ENCODE peak calls at places on chromosomes 12 and 14, in six cellular contexts. T, P, K, S, Z and L are unnamed samples.

GRCh38 chr14:61476737-61477410 is 155.5 kb downstream of the PRKCH start:
- DNase-seq in T (no peak), P (peak; percentile 99), K (no peak), S (peak; percentile 98), Z (no peak), L (no peak)

GRCh38 chr12:50132505-50133135 is 20.6 kb downstream of the COX14 start:
- DNase-seq in T (no peak), P (peak; percentile 61), K (no peak), S (peak; percentile 43), Z (no peak), L (peak; percentile 54)

GRCh38 chr12:27277846-27278260 is 33.8 kb downstream of the STK38L start:
- DNase-seq in T (no peak), P (peak; percentile 97), K (no peak), S (peak; percentile 94), Z (no peak), L (peak; percentile 73)

GRCh38 chr12:29754235-29755189 is 29.2 kb downstream of the TMTC1 start:
- DNase-seq in T (no peak), P (no peak), K (no peak), S (no peak), Z (no peak), L (peak; percentile 76)

GRCh38 chr12:105522166-105522825 is 191.8 kb downstream of the C12orf75 start:
- DNase-seq in T (no peak), P (peak; percentile 31), K (no peak), S (peak; percentile 29), Z (no peak), L (no peak)

GRCh38 chr14:78566017-78566858 is 396.1 kb downstream of the NRXN3 start:
- DNase-seq in T (peak; percentile 88), P (peak; percentile 46), K (peak; percentile 64), S (peak; percentile 60), Z (peak; percentile 80), L (peak; percentile 90)

GRCh38 chr12:41234672-41235071 is 46.6 kb downstream of the PDZRN4 start:
- DNase-seq in T (no peak), P (no peak), K (no peak), S (no peak), Z (no peak), L (no peak)

GRCh38 chr12:52522346-52523011 is 2.3 kb upstream of the KRT5 start:
- DNase-seq in T (peak; percentile 23), P (no peak), K (no peak), S (no peak), Z (no peak), L (no peak)

GRCh38 chr12:106255952-106256351 is 8.1 kb upstream of the CKAP4 start:
- DNase-seq in T (no peak), P (no peak), K (no peak), S (no peak), Z (no peak), L (peak; percentile 40)

GRCh38 chr12:89863332-89863938 is 154.8 kb upstream of the ATP2B1 start:
- DNase-seq in T (no peak), P (no peak), K (no peak), S (no peak), Z (no peak), L (no peak)

GRCh38 chr12:132700212-132700913 is 10.3 kb upstream of the PGAM5 start:
- DNase-seq in T (no peak), P (peak; percentile 35), K (no peak), S (peak; percentile 50), Z (no peak), L (no peak)

GRCh38 chr12:85036241-85036707 is at the start of the genes LRRIQ1 and TSPAN19:
- DNase-seq in T (peak; percentile 95), P (peak; percentile 79), K (peak; percentile 70), S (peak; percentile 88), Z (peak; percentile 95), L (peak; percentile 98)

GRCh38 chr12:3317841-3318501 is 173.0 kb upstream of the PRMT8 start:
- DNase-seq in T (no peak), P (no peak), K (no peak), S (no peak), Z (no peak), L (no peak)

GRCh38 chr14:95524706-95525512 is 8.5 kb upstream of the SYNE3 start:
- DNase-seq in T (no peak), P (peak; percentile 71), K (no peak), S (peak; percentile 50), Z (no peak), L (peak; percentile 64)

GRCh38 chr14:91295276-91295845 is 50.9 kb upstream of the GPR68 start:
- DNase-seq in T (no peak), P (no peak), K (no peak), S (no peak), Z (no peak), L (no peak)

GRCh38 chr14:35558680-35559079 is 24.7 kb downstream of the INSM2 start:
- DNase-seq in T (no peak), P (no peak), K (no peak), S (no peak), Z (peak; percentile 61), L (no peak)

DNA sequence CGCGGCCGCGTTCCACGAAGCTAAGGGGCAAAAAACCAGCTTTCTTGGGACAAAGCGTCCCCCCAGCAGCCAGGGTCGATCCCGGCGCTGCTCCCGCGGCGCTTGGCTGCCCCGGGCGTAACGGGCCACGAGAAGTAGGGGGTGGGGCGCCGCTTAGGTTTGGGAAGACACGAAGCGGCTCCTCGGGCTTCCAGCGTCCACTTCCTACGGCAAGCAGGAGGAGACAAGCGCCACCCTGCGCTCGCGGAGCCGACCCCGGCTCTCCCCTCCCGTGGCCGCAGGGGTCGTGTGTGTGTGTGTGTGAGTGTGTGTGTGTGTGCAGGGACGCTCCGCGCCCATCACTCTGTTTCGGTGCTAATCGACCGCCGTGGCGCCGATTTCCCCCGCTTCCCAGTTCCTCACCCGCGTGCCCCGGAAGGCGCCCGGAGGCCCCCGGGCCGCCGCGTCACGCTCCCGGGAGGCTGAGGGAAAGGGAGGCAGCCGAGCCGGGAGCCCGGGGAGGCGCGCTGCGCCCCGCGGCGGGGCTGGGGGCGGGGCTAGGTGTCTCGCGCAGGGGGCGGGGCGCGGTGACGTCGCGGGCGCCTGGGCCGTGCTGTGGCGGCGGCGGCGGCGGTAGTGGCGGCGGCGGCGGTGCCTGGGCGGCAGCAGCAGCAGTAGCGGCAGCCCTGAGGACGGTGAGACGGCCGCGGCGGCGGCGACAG is at the start of gene ERC1:
- DNase-seq in T (peak; percentile 88), P (peak; percentile 87), K (no peak), S (peak; percentile 92), Z (peak; percentile 85), L (peak; percentile 92)
- H2AK5ac ChIP-seq in T (no peak within 1 kb of the TSS), P (peak within 1 kb of the TSS; percentile 88), K (no peak within 1 kb of the TSS), S (no peak within 1 kb of the TSS), Z (peak within 1 kb of the TSS; percentile 90), L (no peak within 1 kb of the TSS)

GRCh38 chr12:55396326-55396725 is 4.0 kb upstream of the OR6C65 start:
- DNase-seq in T (no peak), P (no peak), K (no peak), S (no peak), Z (no peak), L (no peak)

DNA sequence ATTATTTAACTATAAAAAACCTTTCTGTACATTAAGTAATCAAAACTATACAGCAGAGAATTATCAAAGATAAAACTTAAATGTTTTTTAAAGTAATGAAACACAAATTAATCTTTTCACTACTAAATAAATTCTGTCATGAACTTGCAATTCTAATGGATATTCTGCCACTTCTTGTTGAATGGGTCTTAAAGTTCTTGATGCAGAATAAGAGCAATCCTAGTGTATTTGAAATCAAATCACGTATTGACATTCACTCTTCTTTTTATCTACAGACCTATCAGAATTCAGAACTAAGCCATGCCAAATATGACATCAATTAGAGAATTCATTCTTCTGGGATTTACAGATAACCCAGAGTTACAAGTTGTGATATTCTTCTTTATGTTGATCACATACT is at the start of gene OR6C65:
- DNase-seq in T (no peak), P (no peak), K (no peak), S (no peak), Z (no peak), L (no peak)
- H2AK5ac ChIP-seq in T (no peak within 1 kb of the TSS), P (no peak within 1 kb of the TSS), K (no peak within 1 kb of the TSS), S (no peak within 1 kb of the TSS), Z (no peak within 1 kb of the TSS), L (no peak within 1 kb of the TSS)

GRCh38 chr14:104722938-104723650 is 935 bp upstream of the ADSS1 start:
- DNase-seq in T (peak; percentile 55), P (no peak), K (no peak), S (no peak), Z (no peak), L (peak; percentile 56)

GRCh38 chr14:104724981-104725771 is 1.1 kb downstream of the ADSS1 start:
- DNase-seq in T (peak; percentile 82), P (no peak), K (no peak), S (peak; percentile 56), Z (no peak), L (peak; percentile 88)

GRCh38 chr14:104723651-104724406 is at the start of gene ADSS1:
- DNase-seq in T (peak; percentile 69), P (no peak), K (no peak), S (peak; percentile 67), Z (peak; percentile 65), L (peak; percentile 57)

GRCh38 chr14:104725772-104726548 is 1.9 kb downstream of the ADSS1 start:
- DNase-seq in T (no peak), P (no peak), K (no peak), S (no peak), Z (no peak), L (no peak)

DNA sequence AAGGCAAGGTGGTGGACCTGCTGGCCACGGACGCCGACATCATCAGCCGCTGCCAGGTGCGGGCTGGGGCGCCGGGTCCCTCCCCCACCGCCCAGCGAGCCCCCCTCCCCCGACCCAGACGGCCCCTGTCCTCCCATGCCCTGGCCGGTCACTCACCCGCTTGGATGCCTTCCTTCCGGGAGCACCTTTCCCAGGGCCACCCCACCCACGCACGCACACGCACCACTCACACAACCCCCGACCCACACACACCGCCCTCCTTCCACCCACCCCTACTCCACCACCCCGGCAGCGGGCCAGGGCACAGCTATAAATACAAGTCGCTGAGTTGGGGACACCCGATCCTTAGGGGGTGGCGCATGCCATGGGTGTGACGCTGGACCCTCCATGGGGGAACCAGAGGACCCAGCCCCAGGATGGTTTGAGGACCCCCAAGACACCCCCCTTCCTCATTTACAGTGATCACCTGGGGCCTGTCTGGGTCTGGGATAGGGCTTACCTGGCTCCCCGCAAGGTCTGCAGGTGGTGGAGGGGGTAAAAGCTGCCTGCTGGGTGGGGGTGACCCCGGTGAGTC is 465 bp downstream of the ADSS1 start:
- DNase-seq in T (no peak), P (no peak), K (no peak), S (no peak), Z (no peak), L (no peak)
- H2AK5ac ChIP-seq in T (no peak overlapping the region), P (peak overlapping the region; percentile 81), K (no peak overlapping the region), S (no peak overlapping the region), Z (peak overlapping the region; percentile 100), L (no peak overlapping the region)

DNA sequence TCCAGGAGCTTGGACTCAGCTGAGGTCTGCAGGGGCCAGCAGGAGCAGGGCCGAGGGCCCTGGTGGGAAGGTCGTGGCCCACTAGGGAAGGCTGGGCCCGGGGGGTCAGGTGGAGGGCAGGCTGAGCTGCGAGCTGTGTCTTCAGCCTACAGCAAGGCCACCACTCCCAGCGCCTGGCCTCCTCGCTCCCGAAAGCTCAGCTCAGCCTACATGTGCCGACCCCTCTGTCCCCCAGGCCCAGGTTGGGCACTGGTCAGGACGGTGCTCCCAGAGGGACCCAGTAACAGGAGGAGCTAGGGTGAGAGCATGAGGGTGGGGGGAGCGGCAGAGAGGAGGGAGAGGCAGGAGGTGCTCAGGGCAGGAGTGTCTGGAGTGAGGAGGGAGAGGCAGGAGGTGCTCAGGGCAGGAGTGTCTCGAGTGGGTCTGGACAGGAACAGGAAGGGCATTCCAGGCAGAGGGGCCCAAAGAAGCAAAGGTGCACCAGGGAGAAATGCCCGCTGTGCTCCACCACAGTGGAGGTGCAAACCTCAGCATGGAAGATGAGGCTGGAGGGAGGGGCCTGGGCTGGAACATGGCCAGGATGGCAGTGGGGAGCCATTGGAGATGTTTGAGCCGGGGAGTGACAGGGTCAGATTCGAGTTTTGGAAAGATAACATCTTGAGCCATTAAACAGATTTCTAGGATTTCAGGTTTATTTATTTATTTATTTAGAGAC is 29.1 kb upstream of the GPR132 start:
- DNase-seq in T (no peak), P (no peak), K (no peak), S (no peak), Z (no peak), L (no peak)
- H2AK5ac ChIP-seq in T (no peak overlapping the region), P (peak overlapping the region; percentile 84), K (no peak overlapping the region), S (peak overlapping the region; percentile 2), Z (peak overlapping the region; percentile 96), L (no peak overlapping the region)